ENCODE peak calls at places on chromosomes 5 and 9, in eight cellular contexts. P, E, F, Q, L, J, R and M are unnamed samples.

GRCh38 chr5:127080001-127080478 is 6.7 kb upstream of the C5orf63 start:
- DNase-seq in P (no peak), E (no peak), F (no peak), Q (peak), L (no peak), J (no peak), R (no peak), M (no peak)

GRCh38 chr5:78726556-78726955 is 78.0 kb upstream of the LHFPL2 start:
- DNase-seq in P (no peak), E (no peak), F (no peak), Q (no peak), L (no peak), J (no peak), R (no peak), M (no peak)

GRCh38 chr9:120904061-120904998 is 22.3 kb downstream of the TRAF1 start:
- DNase-seq in P (no peak), E (no peak), F (peak), Q (no peak), L (no peak), J (no peak), R (no peak), M (no peak)

GRCh38 chr5:132830436-132831094 is at the start of gene SHROOM1:
- DNase-seq in P (peak), E (no peak), F (no peak), Q (no peak), L (peak), J (peak), R (no peak), M (no peak)

GRCh38 chr5:135993248-135993893 is 35.4 kb upstream of the TGFBI start:
- DNase-seq in P (no peak), E (no peak), F (no peak), Q (no peak), L (peak), J (no peak), R (no peak), M (no peak)

GRCh38 chr9:124353811-124354274 is 61.4 kb downstream of the PSMB7 start:
- DNase-seq in P (no peak), E (no peak), F (no peak), Q (no peak), L (no peak), J (no peak), R (no peak), M (no peak)

GRCh38 chr5:135457424-135458071 is 5.4 kb upstream of the TIFAB start:
- DNase-seq in P (peak), E (peak), F (peak), Q (no peak), L (peak), J (no peak), R (no peak), M (no peak)

GRCh38 chr5:112419050-112419595 is at the start of gene EPB41L4A:
- DNase-seq in P (peak), E (no peak), F (no peak), Q (no peak), L (no peak), J (no peak), R (no peak), M (no peak)

GRCh38 chr9:111857555-111858211 is 38.9 kb upstream of the UGCG start:
- DNase-seq in P (no peak), E (no peak), F (no peak), Q (no peak), L (peak), J (no peak), R (no peak), M (no peak)

GRCh38 chr9:91182429-91182828 is 179.3 kb downstream of the AUH start:
- DNase-seq in P (no peak), E (no peak), F (no peak), Q (no peak), L (peak), J (no peak), R (peak), M (no peak)

GRCh38 chr5:53936481-53937352 is 373.7 kb downstream of the ARL15 start:
- DNase-seq in P (no peak), E (no peak), F (no peak), Q (no peak), L (no peak), J (no peak), R (no peak), M (no peak)

GRCh38 chr5:127799293-127799905 is 96.2 kb downstream of the CCDC192 start:
- DNase-seq in P (no peak), E (no peak), F (no peak), Q (no peak), L (no peak), J (no peak), R (no peak), M (no peak)

GRCh38 chr5:140221697-140222223 is 46.8 kb downstream of the CYSTM1 start:
- DNase-seq in P (no peak), E (no peak), F (no peak), Q (no peak), L (peak), J (no peak), R (no peak), M (no peak)

GRCh38 chr5:108529381-108529780 is 147.5 kb upstream of the FBXL17 start:
- DNase-seq in P (no peak), E (no peak), F (no peak), Q (no peak), L (peak), J (no peak), R (no peak), M (no peak)

GRCh38 chr9:107239474-107239873 is 43.6 kb upstream of the RAD23B start:
- DNase-seq in P (no peak), E (no peak), F (no peak), Q (no peak), L (peak), J (no peak), R (no peak), M (no peak)

GRCh38 chr5:20678814-20679298 is 690.9 kb upstream of the CDH18 start:
- DNase-seq in P (no peak), E (no peak), F (no peak), Q (no peak), L (peak), J (no peak), R (no peak), M (no peak)

GRCh38 chr9:74404620-74405019 is 92.5 kb upstream of the RORB start:
- DNase-seq in P (no peak), E (no peak), F (no peak), Q (no peak), L (no peak), J (no peak), R (no peak), M (no peak)

GRCh38 chr5:173573126-173573960 is 43.1 kb downstream of the BOD1 start:
- DNase-seq in P (peak), E (no peak), F (peak), Q (no peak), L (peak), J (no peak), R (peak), M (peak)

GRCh38 chr9:109652971-109653370 is 127.0 kb upstream of the PALM2AKAP2 start:
- DNase-seq in P (no peak), E (no peak), F (no peak), Q (no peak), L (peak), J (no peak), R (no peak), M (no peak)

GRCh38 chr5:172795401-172795977 is 24.5 kb upstream of the DUSP1 start:
- DNase-seq in P (peak), E (no peak), F (no peak), Q (no peak), L (no peak), J (peak), R (no peak), M (no peak)

GRCh38 chr5:141359790-141360426 is at the start of gene PCDHGB2:
- DNase-seq in P (no peak), E (no peak), F (no peak), Q (no peak), L (peak), J (no peak), R (no peak), M (no peak)

GRCh38 chr5:136028782-136029742 is at the start of gene TGFBI:
- DNase-seq in P (peak), E (no peak), F (no peak), Q (no peak), L (peak), J (no peak), R (no peak), M (no peak)

GRCh38 chr9:108166509-108166908 is 676.9 kb upstream of the KLF4 start:
- DNase-seq in P (no peak), E (no peak), F (no peak), Q (no peak), L (no peak), J (no peak), R (no peak), M (no peak)

GRCh38 chr9:104905931-104906330 is 22.0 kb downstream of the ABCA1 start:
- DNase-seq in P (no peak), E (no peak), F (no peak), Q (no peak), L (no peak), J (no peak), R (no peak), M (no peak)

GRCh38 chr5:68424799-68425537 is 209.4 kb downstream of the PIK3R1 start:
- DNase-seq in P (no peak), E (no peak), F (no peak), Q (no peak), L (peak), J (no peak), R (no peak), M (no peak)

GRCh38 chr9:98370976-98371315 is 115.5 kb upstream of the TBC1D2 start:
- DNase-seq in P (peak), E (no peak), F (no peak), Q (no peak), L (no peak), J (no peak), R (no peak), M (no peak)

GRCh38 chr9:131773911-131774379 is 34.1 kb upstream of the RAPGEF1 start:
- DNase-seq in P (no peak), E (no peak), F (no peak), Q (no peak), L (peak), J (peak), R (peak), M (no peak)

GRCh38 chr9:121057821-121058220 is 7.7 kb upstream of the C5 start:
- DNase-seq in P (no peak), E (no peak), F (no peak), Q (no peak), L (no peak), J (no peak), R (no peak), M (no peak)

GRCh38 chr5:179792612-179793469 is 945 bp upstream of the LTC4S start:
- DNase-seq in P (no peak), E (no peak), F (no peak), Q (no peak), L (no peak), J (no peak), R (no peak), M (no peak)

GRCh38 chr5:79636981-79637733 is 24.9 kb downstream of the TENT2 start:
- DNase-seq in P (no peak), E (no peak), F (no peak), Q (no peak), L (no peak), J (no peak), R (no peak), M (no peak)

GRCh38 chr9:83622814-83623633 is at the start of gene IDNK:
- DNase-seq in P (peak), E (no peak), F (peak), Q (no peak), L (peak), J (peak), R (peak), M (peak)

GRCh38 chr5:126357585-126358342 is 65.4 kb upstream of the GRAMD2B start:
- DNase-seq in P (no peak), E (no peak), F (no peak), Q (no peak), L (no peak), J (no peak), R (no peak), M (no peak)

GRCh38 chr5:96283589-96283988 is 149.5 kb downstream of the PCSK1 start:
- DNase-seq in P (no peak), E (no peak), F (no peak), Q (no peak), L (no peak), J (no peak), R (no peak), M (no peak)